ENCODE peak calls at places on chromosomes 16 and 17, in six cellular contexts. L, S, X, K, A and V are unnamed samples.

GRCh38 chr17:16491131-16491702 is 776 bp downstream of the LRRC75A start:
- DNase-seq in A (no peak), X (no peak), L (no peak), S (no peak), K (no peak), V (peak)

GRCh38 chr17:19707728-19708221 is 8.6 kb downstream of the SLC47A2 start:
- DNase-seq in L (no peak), S (no peak), A (no peak), X (peak), K (no peak), V (no peak)

GRCh38 chr17:31272236-31272635 is 24.8 kb downstream of the OMG start:
- DNase-seq in K (no peak), A (no peak), S (no peak), L (no peak), X (no peak), V (no peak)

GRCh38 chr17:57979076-57979475 is 9.0 kb downstream of the VEZF1 start:
- DNase-seq in X (peak), L (no peak), S (no peak), A (no peak), K (no peak), V (no peak)

GRCh38 chr16:81545470-81546175 is 101.0 kb downstream of the CMIP start:
- DNase-seq in L (no peak), S (no peak), A (no peak), X (no peak), K (no peak), V (no peak)

GRCh38 chr16:59886021-59886420 is 1151.9 kb upstream of the GOT2 start:
- DNase-seq in A (peak), L (peak), X (peak), K (peak), S (no peak), V (peak)

GRCh38 chr16:57798953-57799618 is 3.2 kb downstream of the KIFC3 start:
- DNase-seq in A (peak), K (no peak), S (no peak), L (no peak), X (no peak), V (peak)

GRCh38 chr17:61047517-61047916 is 352.1 kb upstream of the TBX2 start:
- DNase-seq in K (no peak), X (no peak), L (no peak), S (no peak), A (no peak), V (no peak)

GRCh38 chr17:49168706-49169105 is 36.1 kb downstream of the B4GALNT2 start:
- DNase-seq in A (no peak), K (no peak), S (no peak), L (no peak), X (no peak), V (no peak)

GRCh38 chr16:72894291-72895151 is 153.4 kb downstream of the ZFHX3 start:
- DNase-seq in X (no peak), S (no peak), K (peak), L (peak), A (peak), V (no peak)

GRCh38 chr17:18056214-18056613 is 17.0 kb downstream of the GID4 start:
- DNase-seq in L (no peak), X (no peak), S (no peak), A (no peak), K (no peak), V (no peak)

GRCh38 chr17:45430738-45431530 is 1.7 kb downstream of the ARHGAP27 start:
- DNase-seq in A (no peak), S (no peak), K (no peak), L (no peak), X (no peak), V (peak)

GRCh38 chr17:17179371-17179827 is 26.7 kb downstream of the PLD6 start:
- DNase-seq in K (peak), L (no peak), S (no peak), A (no peak), X (no peak), V (no peak)

GRCh38 chr17:61872099-61872498 is 8.8 kb upstream of the BRIP1 start:
- DNase-seq in S (no peak), L (no peak), A (no peak), K (no peak), X (no peak), V (no peak)

GRCh38 chr16:80924372-80924978 is 82.2 kb downstream of the CMC2 start:
- DNase-seq in L (no peak), A (peak), X (no peak), S (no peak), K (peak), V (peak)

GRCh38 chr16:88739139-88739974 is 33.1 kb downstream of the CTU2 start:
- DNase-seq in X (no peak), S (no peak), K (no peak), L (no peak), A (no peak), V (no peak)

GRCh38 chr17:69528035-69528434 is 113.5 kb downstream of the MAP2K6 start:
- DNase-seq in S (no peak), A (no peak), L (no peak), X (no peak), K (no peak), V (no peak)

GRCh38 chr16:89711601-89712475 is 8.9 kb downstream of the VPS9D1 start:
- DNase-seq in S (no peak), K (peak), X (no peak), L (no peak), A (peak), V (peak)

GRCh38 chr17:17553217-17554195 is 38.0 kb downstream of the PEMT start:
- DNase-seq in L (no peak), X (no peak), K (no peak), A (peak), S (no peak), V (no peak)

GRCh38 chr16:79885320-79885719 is 284.8 kb upstream of the MAF start:
- DNase-seq in K (no peak), A (no peak), X (no peak), S (no peak), L (no peak), V (no peak)

GRCh38 chr17:2033128-2033527 is 3.2 kb downstream of the DPH1 start:
- DNase-seq in K (no peak), X (no peak), A (no peak), L (no peak), S (no peak), V (no peak)

GRCh38 chr16:71914802-71915201 is 19.5 kb downstream of the IST1 start:
- DNase-seq in K (no peak), L (no peak), S (no peak), A (no peak), X (no peak), V (no peak)

GRCh38 chr17:76700290-76700626 is 10.5 kb downstream of the MXRA7 start:
- DNase-seq in L (no peak), A (no peak), S (no peak), X (no peak), K (no peak), V (no peak)

GRCh38 chr17:33369876-33370275 is 76.8 kb upstream of the ASIC2 start:
- DNase-seq in K (no peak), S (no peak), L (no peak), X (no peak), A (no peak), V (no peak)

GRCh38 chr17:80263253-80264047 is 2.8 kb downstream of the RNF213 start:
- DNase-seq in X (peak), K (peak), S (peak), A (peak), L (peak), V (peak)

GRCh38 chr17:80750263-80750662 is 205.6 kb downstream of the RPTOR start:
- DNase-seq in L (no peak), A (no peak), K (no peak), S (no peak), X (no peak), V (no peak)

GRCh38 chr16:80150978-80151705 is 389.7 kb upstream of the DYNLRB2 start:
- DNase-seq in A (no peak), X (no peak), L (no peak), S (no peak), K (peak), V (no peak)

GRCh38 chr17:66704858-66705257 is 130.1 kb upstream of the CACNG5 start:
- DNase-seq in K (no peak), X (no peak), L (no peak), S (no peak), A (no peak), V (no peak)
- TF ChIP-seq POLR2A in K (no peak), X (no peak), L (no peak), S (no peak), A (no peak), V (no peak)

GRCh38 chr16:27402569-27402963 is 592 bp downstream of the IL21R start:
- DNase-seq in L (no peak), K (no peak), A (no peak), X (no peak), S (no peak), V (no peak)

GRCh38 chr16:27403601-27403992 is 1.6 kb downstream of the IL21R start:
- DNase-seq in A (no peak), S (no peak), X (no peak), L (no peak), K (no peak), V (no peak)

GRCh38 chr16:27402964-27403600 is 1.1 kb downstream of the IL21R start:
- DNase-seq in X (peak), A (no peak), S (no peak), K (no peak), L (no peak), V (no peak)

GRCh38 chr16:27405546-27406451 is 3.8 kb downstream of the IL21R start:
- DNase-seq in K (peak), A (no peak), L (no peak), S (no peak), X (peak), V (no peak)

GRCh38 chr16:27404163-27404823 is 2.3 kb downstream of the IL21R start:
- DNase-seq in L (no peak), A (no peak), K (no peak), X (no peak), S (no peak), V (no peak)
- TF ChIP-seq POLR2A in L (no peak), A (no peak), K (no peak), X (no peak), S (no peak), V (no peak)

GRCh38 chr16:85553436-85554113 is 59.5 kb upstream of the GSE1 start:
- DNase-seq in S (no peak), K (peak), A (peak), L (peak), X (no peak), V (peak)
- TF ChIP-seq POLR2A in S (no peak), K (no peak), A (no peak), L (no peak), X (no peak), V (peak)

DNA sequence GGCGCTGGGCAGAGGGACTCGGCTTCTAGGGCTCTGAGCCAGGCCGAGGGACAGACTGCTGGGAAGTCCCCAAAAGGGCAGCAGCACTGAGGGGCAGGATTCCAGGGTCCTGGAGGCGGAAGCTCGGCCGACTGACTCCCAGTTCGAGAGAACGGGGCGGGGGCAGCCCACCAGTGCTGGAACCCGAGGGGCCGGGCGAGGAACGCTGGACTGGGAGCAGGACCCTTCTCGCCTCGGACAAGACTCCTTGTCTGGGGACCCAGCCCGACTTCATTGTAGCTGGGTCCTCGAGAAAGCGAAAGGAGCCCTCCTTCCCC is 250 bp upstream of the CAMTA2 start:
- DNase-seq in S (no peak), A (no peak), K (no peak), L (no peak), X (no peak), V (no peak)
- TF ChIP-seq POLR2A in S (no peak), A (no peak), K (peak), L (no peak), X (no peak), V (no peak)

GRCh38 chr17:7576432-7576937 is 3.0 kb upstream of the CD68 start:
- DNase-seq in A (no peak), S (no peak), K (no peak), L (no peak), X (no peak), V (no peak)

GRCh38 chr17:7574176-7574953 is 5.1 kb upstream of the CD68 start:
- DNase-seq in K (peak), L (no peak), S (no peak), A (no peak), X (no peak), V (no peak)

GRCh38 chr17:7575959-7576358 is 3.5 kb upstream of the CD68 start:
- DNase-seq in L (no peak), A (no peak), X (no peak), S (no peak), K (no peak), V (no peak)

GRCh38 chr17:7573324-7574080 is 5.9 kb upstream of the CD68 start:
- DNase-seq in K (peak), X (peak), L (peak), S (peak), A (peak), V (peak)

GRCh38 chr17:7575481-7575883 is 4.0 kb upstream of the CD68 start:
- DNase-seq in L (no peak), K (no peak), S (no peak), X (no peak), A (no peak), V (no peak)
- TF ChIP-seq POLR2A in L (no peak), K (peak), S (no peak), X (no peak), A (no peak), V (no peak)

GRCh38 chr17:3724373-3725077 is 822 bp downstream of the HASPIN start:
- DNase-seq in A (no peak), K (no peak), L (no peak), X (no peak), S (no peak), V (no peak)

GRCh38 chr17:3722716-3723115 is 987 bp upstream of the HASPIN start:
- DNase-seq in A (no peak), S (no peak), X (no peak), K (peak), L (no peak), V (no peak)

GRCh38 chr17:3727041-3727440 is 3.3 kb downstream of the HASPIN start:
- DNase-seq in K (no peak), X (no peak), A (no peak), L (no peak), S (no peak), V (peak)

GRCh38 chr17:3723188-3723555 is 531 bp upstream of the HASPIN start:
- DNase-seq in L (no peak), X (no peak), S (no peak), A (no peak), K (no peak), V (no peak)

DNA sequence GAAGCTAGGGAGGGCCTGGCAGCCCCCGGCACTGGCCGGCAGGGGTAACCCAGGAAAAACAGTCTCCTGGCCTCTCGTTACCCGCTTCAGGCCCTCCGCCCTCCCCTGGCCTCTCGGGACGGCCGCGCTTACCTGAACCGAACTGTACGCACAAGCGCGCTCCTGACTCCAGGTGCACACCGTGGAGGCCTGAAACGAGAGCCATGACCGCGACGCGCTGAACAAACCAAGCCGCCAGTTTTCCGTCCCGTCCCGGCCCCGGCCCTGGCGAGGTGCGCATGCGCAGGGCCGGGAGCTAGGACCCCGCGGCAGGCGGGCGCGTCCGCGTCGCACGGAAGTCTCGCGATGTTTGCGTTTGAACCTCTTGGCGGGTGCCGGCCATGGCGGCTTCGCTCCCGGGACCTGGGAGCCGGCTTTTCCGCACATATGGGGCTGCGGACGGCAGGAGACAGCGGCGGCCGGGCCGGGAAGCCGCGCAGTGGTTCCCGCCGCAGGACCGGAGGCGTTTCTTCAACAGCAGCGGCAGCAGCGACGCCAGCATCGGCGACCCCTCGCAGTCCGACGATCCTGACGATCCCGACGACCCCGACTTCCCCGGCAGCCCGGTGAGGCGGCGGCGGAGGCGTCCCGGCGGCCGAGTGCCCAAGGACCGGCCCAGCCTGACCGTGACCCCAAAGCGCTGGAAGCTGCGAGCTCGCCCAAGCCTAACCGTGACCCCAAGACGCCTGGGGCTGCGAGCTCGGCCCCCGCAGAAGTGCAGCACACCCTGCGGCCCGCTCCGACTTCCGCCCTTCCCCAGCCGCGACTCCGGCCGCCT is at the start of gene HASPIN:
- DNase-seq in L (peak), S (no peak), X (peak), A (peak), K (peak), V (peak)
- TF ChIP-seq POLR2A in L (peak), S (peak), X (no peak), A (no peak), K (no peak), V (peak)

GRCh38 chr17:28748852-28749515 is 5.2 kb downstream of the TRAF4 start:
- DNase-seq in K (no peak), S (no peak), A (no peak), X (peak), L (no peak), V (no peak)
- TF ChIP-seq POLR2A in K (no peak), S (no peak), A (no peak), X (no peak), L (no peak), V (no peak)